ENCODE peak calls at places on chromosomes 3 and 15, in five cellular contexts. F is stimulated activated naive CD4-positive, alpha-beta T cell; Z is activated CD4-positive, alpha-beta T cell treated with anti-CD3 and anti-CD28 coated beads for 48 hours; P is HCEC 1CT; V is HFF-Myc. U is an unnamed sample.
A peak's percentile ranks its signal among the peaks of the same experiment; 100 is the strongest.

GRCh38 chr15:74036271-74037170 is 42.0 kb downstream of the PML start:
- DNase-seq in F (no peak), Z (no peak), P (peak; percentile 42), V (no peak), U (no peak)

GRCh38 chr15:98997755-98998154 is 9.8 kb downstream of the PGPEP1L start:
- DNase-seq in F (no peak), Z (no peak), P (no peak), V (no peak), U (no peak)

GRCh38 chr3:138625707-138626365 is 17.3 kb downstream of the FAIM start:
- DNase-seq in F (no peak), Z (no peak), P (peak; percentile 48), V (no peak), U (no peak)

GRCh38 chr3:47781326-47781684 is 388 bp downstream of the SMARCC1 start:
- DNase-seq in F (peak; percentile 60), Z (peak; percentile 76), P (peak; percentile 26), V (no peak), U (peak; percentile 78)

GRCh38 chr3:49727154-49727923 is 3.6 kb upstream of the GMPPB start:
- DNase-seq in F (no peak), Z (no peak), P (no peak), V (no peak), U (no peak)

GRCh38 chr15:79129235-79129634 is 38.7 kb upstream of the RASGRF1 start:
- DNase-seq in F (no peak), Z (no peak), P (no peak), V (no peak), U (no peak)

GRCh38 chr15:75153565-75154248 is 48.0 kb upstream of the C15orf39 start:
- DNase-seq in F (no peak), Z (no peak), P (no peak), V (no peak), U (no peak)

GRCh38 chr15:55846108-55846707 is 103.3 kb upstream of the PRTG start:
- DNase-seq in F (no peak), Z (peak; percentile 36), P (peak; percentile 78), V (peak; percentile 89), U (peak; percentile 17)

GRCh38 chr3:149790265-149790664 is 2.1 kb downstream of the ANKUB1 start:
- DNase-seq in F (no peak), Z (no peak), P (peak; percentile 16), V (no peak), U (no peak)

GRCh38 chr3:113983544-113983943 is 35.7 kb downstream of the ZDHHC23 start:
- DNase-seq in F (no peak), Z (no peak), P (no peak), V (no peak), U (no peak)

GRCh38 chr3:112770026-112770626 is 76.5 kb downstream of the CD200R1L start:
- DNase-seq in F (no peak), Z (peak; percentile 73), P (peak; percentile 88), V (no peak), U (peak; percentile 53)

GRCh38 chr15:59996498-59997041 is 7.5 kb upstream of the FOXB1 start:
- DNase-seq in F (no peak), Z (no peak), P (no peak), V (no peak), U (no peak)

GRCh38 chr3:187360523-187361060 is 7.6 kb upstream of the RTP4 start:
- DNase-seq in F (no peak), Z (no peak), P (no peak), V (no peak), U (no peak)

GRCh38 chr15:51083641-51084040 is 11.1 kb downstream of the TNFAIP8L3 start:
- DNase-seq in F (no peak), Z (no peak), P (no peak), V (no peak), U (no peak)

GRCh38 chr3:181613191-181613590 is 98.5 kb upstream of the SOX2 start:
- DNase-seq in F (no peak), Z (no peak), P (no peak), V (no peak), U (no peak)

GRCh38 chr3:38168988-38169363 is 3.6 kb downstream of the OXSR1 start:
- DNase-seq in F (no peak), Z (no peak), P (peak; percentile 67), V (no peak), U (no peak)

GRCh38 chr3:134699721-134700120 is 48.9 kb upstream of the KY start:
- DNase-seq in F (no peak), Z (no peak), P (no peak), V (no peak), U (no peak)

GRCh38 chr3:183378008-183378407 is 50.4 kb downstream of the MCF2L2 start:
- DNase-seq in F (no peak), Z (no peak), P (no peak), V (no peak), U (no peak)

GRCh38 chr3:10017636-10018292 is 8.5 kb upstream of the FANCD2 start:
- DNase-seq in F (no peak), Z (peak; percentile 80), P (peak; percentile 87), V (no peak), U (peak; percentile 76)

GRCh38 chr3:190048831-190049541 is 71.7 kb downstream of the P3H2 start:
- DNase-seq in F (no peak), Z (no peak), P (peak; percentile 69), V (no peak), U (no peak)

GRCh38 chr3:9229325-9229724 is 20.1 kb downstream of the SRGAP3 start:
- DNase-seq in F (no peak), Z (no peak), P (no peak), V (no peak), U (no peak)

GRCh38 chr15:64697911-64698369 is 77.4 kb downstream of the RBPMS2 start:
- DNase-seq in F (no peak), Z (peak; percentile 71), P (no peak), V (no peak), U (peak; percentile 34)

GRCh38 chr15:101162701-101163483 is 89.0 kb downstream of the CHSY1 start:
- DNase-seq in F (no peak), Z (no peak), P (no peak), V (no peak), U (no peak)

GRCh38 chr15:73284073-73284472 is 84.7 kb downstream of the HCN4 start:
- DNase-seq in F (no peak), Z (no peak), P (peak; percentile 16), V (no peak), U (no peak)

GRCh38 chr3:64666171-64666581 is 21.6 kb downstream of the ADAMTS9 start:
- DNase-seq in F (no peak), Z (no peak), P (peak; percentile 42), V (no peak), U (no peak)

GRCh38 chr3:16765661-16766060 is 119.1 kb upstream of the PLCL2 start:
- DNase-seq in F (no peak), Z (no peak), P (no peak), V (no peak), U (no peak)

GRCh38 chr3:72582211-72582878 is 265.9 kb downstream of the SHQ1 start:
- DNase-seq in F (no peak), Z (no peak), P (no peak), V (no peak), U (no peak)

GRCh38 chr3:31077021-31077601 is 182.7 kb upstream of the GADL1 start:
- DNase-seq in F (no peak), Z (peak; percentile 66), P (peak; percentile 96), V (peak; percentile 86), U (peak; percentile 43)

GRCh38 chr3:157445897-157446296 is 9.2 kb downstream of the PTX3 start:
- DNase-seq in F (no peak), Z (no peak), P (peak; percentile 85), V (no peak), U (no peak)

GRCh38 chr3:150905339-150905738 is at the start of gene MINDY4B:
- DNase-seq in F (no peak), Z (no peak), P (no peak), V (no peak), U (no peak)

GRCh38 chr15:56824174-56824573 is 90.9 kb upstream of the ZNF280D start:
- DNase-seq in F (no peak), Z (no peak), P (no peak), V (no peak), U (no peak)

GRCh38 chr3:127124135-127124534 is 68.8 kb upstream of the PRR23E start:
- DNase-seq in F (no peak), Z (no peak), P (no peak), V (no peak), U (no peak)

U was measured in stimulated activated naive CD8-positive, alpha-beta T cell treated with anti-CD3 and anti-CD28 coated beads, Interleukin-15, Interleukin-2, amounts not matched to agents 100 U/mL and 50 U/mL, for 24 hours.